ENCODE peak calls at places on chromosome 6, in seven cellular contexts. N is mesothelial cell of epicardium; U is effector memory CD8-positive, alpha-beta T cell; V is hypothalamus; B is occipital lobe; Q is neuronal stem cell; X is LoVo. R is an unnamed sample.

GRCh38 chr6:91678679-91679078 is 1091.8 kb upstream of the MAP3K7 start:
- DNase-seq in N (no peak), U (no peak), V (no peak), B (no peak), Q (no peak), X (no peak), R (no peak)

GRCh38 chr6:166258854-166259276 is 49.3 kb downstream of the PRR18 start:
- DNase-seq in N (no peak), U (peak; percentile 26), V (no peak), B (no peak), Q (no peak), X (peak; percentile 50), R (no peak)

GRCh38 chr6:136525586-136526195 is 24.5 kb downstream of the MAP7 start:
- DNase-seq in N (no peak), U (no peak), V (no peak), B (peak; percentile 52), Q (no peak), X (no peak), R (no peak)

GRCh38 chr6:19317587-19317986 is 519.6 kb upstream of the ID4 start:
- DNase-seq in N (no peak), U (no peak), V (no peak), B (no peak), Q (no peak), X (no peak), R (no peak)

GRCh38 chr6:106180208-106180607 is 94.1 kb downstream of the PRDM1 start:
- DNase-seq in N (no peak), U (no peak), V (no peak), B (no peak), Q (no peak), X (peak; percentile 34), R (no peak)

GRCh38 chr6:134903448-134903847 is 46.5 kb downstream of the ALDH8A1 start:
- DNase-seq in N (no peak), U (no peak), V (no peak), B (no peak), Q (no peak), X (no peak), R (no peak)

GRCh38 chr6:119479860-119480655 is 130.5 kb upstream of the MAN1A1 start:
- DNase-seq in N (no peak), U (no peak), V (no peak), B (no peak), Q (no peak), X (no peak), R (no peak)

GRCh38 chr6:149043476-149044130 is 273.9 kb upstream of the TAB2 start:
- DNase-seq in N (no peak), U (no peak), V (no peak), B (no peak), Q (no peak), X (no peak), R (no peak)

GRCh38 chr6:25582101-25582500 is 69.9 kb upstream of the SCGN start:
- DNase-seq in N (no peak), U (no peak), V (no peak), B (no peak), Q (no peak), X (no peak), R (no peak)

GRCh38 chr6:32664827-32665362 is 1.6 kb downstream of the HLA-DQB1 start:
- DNase-seq in N (no peak), U (peak; percentile 41), V (no peak), B (no peak), Q (no peak), X (no peak), R (no peak)